ENCODE peak calls at places on chromosome 1, in five cellular contexts. V, U, J, E and N are unnamed samples.

GRCh38 chr1:3638027-3638426 is 11.9 kb downstream of the WRAP73 start:
- DNase-seq in E (no peak), V (no peak), J (no peak), U (no peak), N (no peak)

GRCh38 chr1:229360417-229360816 is 17.6 kb upstream of the CCSAP start:
- DNase-seq in U (no peak), V (no peak), E (no peak), J (no peak), N (no peak)

GRCh38 chr1:91885716-91886506 is at the start of gene TGFBR3:
- DNase-seq in U (peak; percentile 87), E (peak; percentile 93), V (peak; percentile 63), J (peak; percentile 92), N (peak; percentile 70)

GRCh38 chr1:18288609-18289219 is 181.1 kb downstream of the IGSF21 start:
- DNase-seq in J (no peak), E (no peak), V (no peak), U (no peak), N (peak; percentile 4)

GRCh38 chr1:17984510-17985085 is 123.0 kb upstream of the IGSF21 start:
- DNase-seq in V (no peak), U (no peak), J (no peak), E (peak; percentile 19), N (peak; percentile 3)

GRCh38 chr1:8763888-8764287 is 53.6 kb downstream of the RERE start:
- DNase-seq in U (no peak), J (no peak), E (no peak), V (no peak), N (peak; percentile 27)

GRCh38 chr1:183282101-183282855 is 96.2 kb downstream of the LAMC2 start:
- DNase-seq in V (no peak), J (no peak), E (no peak), U (no peak), N (no peak)

GRCh38 chr1:225712391-225712790 is 59.5 kb upstream of the ENAH start:
- DNase-seq in J (no peak), E (peak; percentile 52), V (no peak), U (no peak), N (no peak)

GRCh38 chr1:240193699-240194098 is 102.0 kb downstream of the FMN2 start:
- DNase-seq in E (peak; percentile 36), V (no peak), U (no peak), J (no peak), N (peak; percentile 42)

GRCh38 chr1:177897601-177898376 is 72.1 kb downstream of the SEC16B start:
- DNase-seq in E (no peak), J (no peak), U (no peak), V (no peak), N (no peak)

GRCh38 chr1:38608202-38608864 is 251.2 kb downstream of the RRAGC start:
- DNase-seq in U (no peak), J (no peak), E (peak; percentile 22), V (no peak), N (peak; percentile 25)

GRCh38 chr1:156889802-156890585 is 3.5 kb upstream of the PEAR1 start:
- DNase-seq in U (peak; percentile 77), J (peak; percentile 77), E (peak; percentile 88), V (no peak), N (peak; percentile 89)